ENCODE peak calls at places on chromosomes 13 and 19, in ten cellular contexts. One of them, this sample, is unnamed.

GRCh38 chr13:111961236-111961635 is 105.7 kb upstream of the SOX1 start:
- DNase-seq in uterus: no peak
- DNase-seq in upper lobe of right lung: no peak
- DNase-seq in CD4-positive, alpha-beta memory T cell: no peak
- DNase-seq in Peyer's patch: no peak
- DNase-seq in SK-N-SH: no peak
- DNase-seq in esophagus squamous epithelium: no peak
- DNase-seq in HepG2: no peak
- DNase-seq in lower leg skin: peak; percentile 72
- DNase-seq in left ventricle myocardium inferior: no peak
- DNase-seq in this sample: no peak

GRCh38 chr13:34654203-34654602 is 287.9 kb upstream of the NBEA start:
- DNase-seq in Peyer's patch: no peak
- DNase-seq in uterus: no peak
- DNase-seq in lower leg skin: no peak
- DNase-seq in left ventricle myocardium inferior: no peak
- DNase-seq in CD4-positive, alpha-beta memory T cell: no peak
- DNase-seq in SK-N-SH: no peak
- DNase-seq in upper lobe of right lung: no peak
- DNase-seq in esophagus squamous epithelium: no peak
- DNase-seq in HepG2: no peak
- DNase-seq in this sample: no peak

GRCh38 chr19:5403968-5404640 is 51.1 kb upstream of the ZNRF4 start:
- DNase-seq in upper lobe of right lung: peak; percentile 87
- DNase-seq in HepG2: peak; percentile 63
- DNase-seq in SK-N-SH: no peak
- DNase-seq in esophagus squamous epithelium: no peak
- DNase-seq in lower leg skin: peak; percentile 89
- DNase-seq in CD4-positive, alpha-beta memory T cell: peak; percentile 43
- DNase-seq in uterus: peak; percentile 45
- DNase-seq in Peyer's patch: no peak
- DNase-seq in left ventricle myocardium inferior: peak; percentile 74
- DNase-seq in this sample: no peak

GRCh38 chr13:102045713-102046112 is 356.1 kb downstream of the FGF14 start:
- DNase-seq in CD4-positive, alpha-beta memory T cell: no peak
- DNase-seq in SK-N-SH: no peak
- DNase-seq in esophagus squamous epithelium: no peak
- DNase-seq in uterus: no peak
- DNase-seq in Peyer's patch: no peak
- DNase-seq in left ventricle myocardium inferior: no peak
- DNase-seq in HepG2: no peak
- DNase-seq in upper lobe of right lung: no peak
- DNase-seq in lower leg skin: no peak
- DNase-seq in this sample: no peak

GRCh38 chr19:2089001-2089711 is 7.0 kb downstream of the MOB3A start:
- DNase-seq in HepG2: no peak
- DNase-seq in Peyer's patch: peak; percentile 71
- DNase-seq in CD4-positive, alpha-beta memory T cell: no peak
- DNase-seq in esophagus squamous epithelium: no peak
- DNase-seq in upper lobe of right lung: no peak
- DNase-seq in uterus: no peak
- DNase-seq in left ventricle myocardium inferior: no peak
- DNase-seq in lower leg skin: no peak
- DNase-seq in SK-N-SH: peak; percentile 67
- DNase-seq in this sample: no peak

GRCh38 chr13:23570099-23570926 is at the start of gene TNFRSF19:
- DNase-seq in upper lobe of right lung: no peak
- DNase-seq in SK-N-SH: peak; percentile 80
- DNase-seq in CD4-positive, alpha-beta memory T cell: no peak
- DNase-seq in left ventricle myocardium inferior: peak; percentile 45
- DNase-seq in Peyer's patch: no peak
- DNase-seq in HepG2: peak; percentile 98
- DNase-seq in lower leg skin: no peak
- DNase-seq in uterus: peak; percentile 62
- DNase-seq in esophagus squamous epithelium: no peak
- DNase-seq in this sample: peak; percentile 76

GRCh38 chr13:48304132-48304876 is 753 bp downstream of the RB1 start:
- DNase-seq in HepG2: peak; percentile 30
- DNase-seq in esophagus squamous epithelium: no peak
- DNase-seq in Peyer's patch: peak; percentile 78
- DNase-seq in lower leg skin: peak; percentile 87
- DNase-seq in SK-N-SH: peak; percentile 50
- DNase-seq in CD4-positive, alpha-beta memory T cell: peak; percentile 37
- DNase-seq in upper lobe of right lung: no peak
- DNase-seq in left ventricle myocardium inferior: peak; percentile 36
- DNase-seq in uterus: peak; percentile 38
- DNase-seq in this sample: no peak

GRCh38 chr13:79485014-79485441 is 4.1 kb downstream of the NDFIP2 start:
- DNase-seq in HepG2: peak; percentile 70
- DNase-seq in uterus: no peak
- DNase-seq in esophagus squamous epithelium: no peak
- DNase-seq in Peyer's patch: no peak
- DNase-seq in CD4-positive, alpha-beta memory T cell: no peak
- DNase-seq in left ventricle myocardium inferior: no peak
- DNase-seq in upper lobe of right lung: no peak
- DNase-seq in lower leg skin: no peak
- DNase-seq in SK-N-SH: no peak
- DNase-seq in this sample: no peak

GRCh38 chr13:47545630-47546029 is 455.4 kb downstream of the SUCLA2 start:
- DNase-seq in uterus: no peak
- DNase-seq in lower leg skin: no peak
- DNase-seq in left ventricle myocardium inferior: no peak
- DNase-seq in CD4-positive, alpha-beta memory T cell: no peak
- DNase-seq in esophagus squamous epithelium: no peak
- DNase-seq in upper lobe of right lung: no peak
- DNase-seq in HepG2: no peak
- DNase-seq in Peyer's patch: no peak
- DNase-seq in SK-N-SH: no peak
- DNase-seq in this sample: no peak

GRCh38 chr19:29671393-29672076 is 6.3 kb downstream of the PLEKHF1 start:
- DNase-seq in Peyer's patch: peak; percentile 89
- DNase-seq in upper lobe of right lung: peak; percentile 81
- DNase-seq in uterus: no peak
- DNase-seq in HepG2: peak; percentile 76
- DNase-seq in lower leg skin: peak; percentile 89
- DNase-seq in SK-N-SH: no peak
- DNase-seq in CD4-positive, alpha-beta memory T cell: peak; percentile 87
- DNase-seq in left ventricle myocardium inferior: peak; percentile 68
- DNase-seq in esophagus squamous epithelium: peak; percentile 50
- DNase-seq in this sample: no peak
- H3K4me3 ChIP-seq in Peyer's patch: no peak overlapping the region
- H3K4me3 ChIP-seq in upper lobe of right lung: no peak overlapping the region
- H3K4me3 ChIP-seq in uterus: no peak overlapping the region
- H3K4me3 ChIP-seq in HepG2: no peak overlapping the region
- H3K4me3 ChIP-seq in lower leg skin: no peak overlapping the region
- H3K4me3 ChIP-seq in SK-N-SH: no peak overlapping the region
- H3K4me3 ChIP-seq in CD4-positive, alpha-beta memory T cell: peak overlapping the region; percentile 14
- H3K4me3 ChIP-seq in left ventricle myocardium inferior: peak overlapping the region; percentile 29
- H3K4me3 ChIP-seq in esophagus squamous epithelium: no peak overlapping the region
- H3K4me3 ChIP-seq in this sample: no peak overlapping the region

GRCh38 chr19:18219911-18220631 is 6.2 kb downstream of the PDE4C start:
- DNase-seq in esophagus squamous epithelium: no peak
- DNase-seq in left ventricle myocardium inferior: no peak
- DNase-seq in CD4-positive, alpha-beta memory T cell: no peak
- DNase-seq in SK-N-SH: no peak
- DNase-seq in lower leg skin: no peak
- DNase-seq in Peyer's patch: no peak
- DNase-seq in uterus: no peak
- DNase-seq in HepG2: no peak
- DNase-seq in upper lobe of right lung: no peak
- DNase-seq in this sample: no peak
- H3K4me3 ChIP-seq in esophagus squamous epithelium: no peak overlapping the region
- H3K4me3 ChIP-seq in left ventricle myocardium inferior: no peak overlapping the region
- H3K4me3 ChIP-seq in CD4-positive, alpha-beta memory T cell: no peak overlapping the region
- H3K4me3 ChIP-seq in SK-N-SH: no peak overlapping the region
- H3K4me3 ChIP-seq in lower leg skin: no peak overlapping the region
- H3K4me3 ChIP-seq in Peyer's patch: no peak overlapping the region
- H3K4me3 ChIP-seq in uterus: no peak overlapping the region
- H3K4me3 ChIP-seq in HepG2: no peak overlapping the region
- H3K4me3 ChIP-seq in upper lobe of right lung: no peak overlapping the region
- H3K4me3 ChIP-seq in this sample: no peak overlapping the region

DNA sequence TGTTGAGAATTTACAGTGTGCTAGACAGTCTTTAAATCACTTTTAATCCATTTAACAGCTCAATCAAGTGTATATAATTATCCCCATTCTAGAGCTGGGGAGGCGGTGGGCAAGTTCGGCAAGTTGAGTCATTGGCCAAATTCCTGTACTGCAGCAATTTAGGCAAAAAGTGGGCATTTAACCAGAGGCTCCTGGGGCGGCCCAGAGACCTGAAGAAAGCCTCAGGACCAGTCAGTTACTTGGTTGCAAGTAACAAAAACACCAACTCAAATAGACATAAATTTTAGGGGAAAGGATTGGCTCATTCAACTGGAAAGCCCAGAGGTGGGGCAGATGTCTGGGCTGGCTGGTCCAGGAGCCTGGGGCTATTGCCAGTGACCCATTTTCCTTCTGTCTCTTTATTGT is 97.1 kb downstream of the SIPA1L3 start:
- DNase-seq in CD4-positive, alpha-beta memory T cell: no peak
- DNase-seq in Peyer's patch: no peak
- DNase-seq in SK-N-SH: no peak
- DNase-seq in esophagus squamous epithelium: no peak
- DNase-seq in upper lobe of right lung: no peak
- DNase-seq in HepG2: no peak
- DNase-seq in left ventricle myocardium inferior: no peak
- DNase-seq in uterus: no peak
- DNase-seq in lower leg skin: no peak
- DNase-seq in this sample: no peak
- H3K4me3 ChIP-seq in CD4-positive, alpha-beta memory T cell: no peak overlapping the region
- H3K4me3 ChIP-seq in Peyer's patch: peak overlapping the region; percentile 32
- H3K4me3 ChIP-seq in SK-N-SH: peak overlapping the region; percentile 46
- H3K4me3 ChIP-seq in esophagus squamous epithelium: peak overlapping the region; percentile 62
- H3K4me3 ChIP-seq in upper lobe of right lung: peak overlapping the region; percentile 42
- H3K4me3 ChIP-seq in HepG2: no peak overlapping the region
- H3K4me3 ChIP-seq in left ventricle myocardium inferior: peak overlapping the region; percentile 62
- H3K4me3 ChIP-seq in uterus: peak overlapping the region; percentile 35
- H3K4me3 ChIP-seq in lower leg skin: no peak overlapping the region
- H3K4me3 ChIP-seq in this sample: peak overlapping the region; percentile 49

GRCh38 chr13:51588406-51588949 is 4.2 kb downstream of the WDFY2 start:
- DNase-seq in uterus: no peak
- DNase-seq in HepG2: no peak
- DNase-seq in esophagus squamous epithelium: no peak
- DNase-seq in CD4-positive, alpha-beta memory T cell: no peak
- DNase-seq in Peyer's patch: no peak
- DNase-seq in SK-N-SH: no peak
- DNase-seq in upper lobe of right lung: no peak
- DNase-seq in lower leg skin: no peak
- DNase-seq in left ventricle myocardium inferior: no peak
- DNase-seq in this sample: no peak
- H3K4me3 ChIP-seq in uterus: no peak overlapping the region
- H3K4me3 ChIP-seq in HepG2: no peak overlapping the region
- H3K4me3 ChIP-seq in esophagus squamous epithelium: no peak overlapping the region
- H3K4me3 ChIP-seq in CD4-positive, alpha-beta memory T cell: no peak overlapping the region
- H3K4me3 ChIP-seq in Peyer's patch: no peak overlapping the region
- H3K4me3 ChIP-seq in SK-N-SH: no peak overlapping the region
- H3K4me3 ChIP-seq in upper lobe of right lung: no peak overlapping the region
- H3K4me3 ChIP-seq in lower leg skin: no peak overlapping the region
- H3K4me3 ChIP-seq in left ventricle myocardium inferior: no peak overlapping the region
- H3K4me3 ChIP-seq in this sample: no peak overlapping the region

GRCh38 chr19:49427339-49427738 is 2.2 kb downstream of the GFY start:
- DNase-seq in esophagus squamous epithelium: no peak
- DNase-seq in upper lobe of right lung: no peak
- DNase-seq in SK-N-SH: no peak
- DNase-seq in left ventricle myocardium inferior: no peak
- DNase-seq in CD4-positive, alpha-beta memory T cell: no peak
- DNase-seq in Peyer's patch: no peak
- DNase-seq in lower leg skin: no peak
- DNase-seq in uterus: no peak
- DNase-seq in HepG2: no peak
- DNase-seq in this sample: no peak
- H3K4me3 ChIP-seq in esophagus squamous epithelium: no peak overlapping the region
- H3K4me3 ChIP-seq in upper lobe of right lung: no peak overlapping the region
- H3K4me3 ChIP-seq in SK-N-SH: no peak overlapping the region
- H3K4me3 ChIP-seq in left ventricle myocardium inferior: no peak overlapping the region
- H3K4me3 ChIP-seq in CD4-positive, alpha-beta memory T cell: no peak overlapping the region
- H3K4me3 ChIP-seq in Peyer's patch: no peak overlapping the region
- H3K4me3 ChIP-seq in lower leg skin: no peak overlapping the region
- H3K4me3 ChIP-seq in uterus: no peak overlapping the region
- H3K4me3 ChIP-seq in HepG2: no peak overlapping the region
- H3K4me3 ChIP-seq in this sample: no peak overlapping the region

GRCh38 chr13:73984949-73985691 is 149.1 kb downstream of the KLF12 start:
- DNase-seq in SK-N-SH: no peak
- DNase-seq in HepG2: no peak
- DNase-seq in uterus: no peak
- DNase-seq in Peyer's patch: peak; percentile 37
- DNase-seq in lower leg skin: no peak
- DNase-seq in CD4-positive, alpha-beta memory T cell: peak; percentile 87
- DNase-seq in esophagus squamous epithelium: no peak
- DNase-seq in upper lobe of right lung: peak; percentile 68
- DNase-seq in left ventricle myocardium inferior: peak; percentile 17
- DNase-seq in this sample: no peak

GRCh38 chr13:73989244-73989843 is 144.9 kb downstream of the KLF12 start:
- DNase-seq in Peyer's patch: no peak
- DNase-seq in uterus: no peak
- DNase-seq in upper lobe of right lung: no peak
- DNase-seq in esophagus squamous epithelium: no peak
- DNase-seq in lower leg skin: no peak
- DNase-seq in left ventricle myocardium inferior: no peak
- DNase-seq in SK-N-SH: no peak
- DNase-seq in HepG2: no peak
- DNase-seq in CD4-positive, alpha-beta memory T cell: no peak
- DNase-seq in this sample: no peak

GRCh38 chr13:73984201-73984600 is 150.0 kb downstream of the KLF12 start:
- DNase-seq in esophagus squamous epithelium: no peak
- DNase-seq in left ventricle myocardium inferior: peak; percentile 38
- DNase-seq in upper lobe of right lung: peak; percentile 52
- DNase-seq in HepG2: no peak
- DNase-seq in lower leg skin: no peak
- DNase-seq in Peyer's patch: no peak
- DNase-seq in uterus: no peak
- DNase-seq in CD4-positive, alpha-beta memory T cell: no peak
- DNase-seq in SK-N-SH: no peak
- DNase-seq in this sample: no peak

GRCh38 chr13:73985789-73986188 is 148.4 kb downstream of the KLF12 start:
- DNase-seq in SK-N-SH: no peak
- DNase-seq in upper lobe of right lung: no peak
- DNase-seq in CD4-positive, alpha-beta memory T cell: peak; percentile 30
- DNase-seq in left ventricle myocardium inferior: no peak
- DNase-seq in esophagus squamous epithelium: no peak
- DNase-seq in lower leg skin: no peak
- DNase-seq in Peyer's patch: no peak
- DNase-seq in uterus: no peak
- DNase-seq in HepG2: no peak
- DNase-seq in this sample: no peak

DNA sequence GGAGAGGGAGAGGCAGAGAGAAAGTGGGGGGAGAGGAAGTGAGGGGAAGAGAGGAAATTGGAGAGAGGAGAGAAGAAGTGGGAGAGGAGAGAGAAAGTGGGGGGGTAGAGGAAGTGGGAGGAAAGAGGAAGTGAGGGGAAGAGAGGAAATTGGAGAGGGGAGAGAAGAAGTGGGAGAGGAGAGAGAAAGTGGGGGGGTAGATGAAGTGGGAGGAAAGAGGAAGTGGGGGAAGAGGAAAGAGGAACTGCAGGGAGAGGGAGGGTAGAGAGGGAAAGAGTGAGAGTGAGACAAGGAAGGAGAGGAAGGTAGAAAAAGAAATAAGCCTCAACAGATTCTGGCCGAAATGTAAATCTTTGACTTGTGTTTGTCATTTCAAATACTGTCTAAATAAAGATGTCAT is 146.6 kb downstream of the KLF12 start:
- DNase-seq in left ventricle myocardium inferior: no peak
- DNase-seq in esophagus squamous epithelium: no peak
- DNase-seq in CD4-positive, alpha-beta memory T cell: no peak
- DNase-seq in Peyer's patch: no peak
- DNase-seq in lower leg skin: no peak
- DNase-seq in upper lobe of right lung: no peak
- DNase-seq in uterus: no peak
- DNase-seq in HepG2: no peak
- DNase-seq in SK-N-SH: no peak
- DNase-seq in this sample: no peak
- H3K4me3 ChIP-seq in left ventricle myocardium inferior: no peak overlapping the region
- H3K4me3 ChIP-seq in esophagus squamous epithelium: no peak overlapping the region
- H3K4me3 ChIP-seq in CD4-positive, alpha-beta memory T cell: no peak overlapping the region
- H3K4me3 ChIP-seq in Peyer's patch: no peak overlapping the region
- H3K4me3 ChIP-seq in lower leg skin: no peak overlapping the region
- H3K4me3 ChIP-seq in upper lobe of right lung: no peak overlapping the region
- H3K4me3 ChIP-seq in uterus: no peak overlapping the region
- H3K4me3 ChIP-seq in HepG2: no peak overlapping the region
- H3K4me3 ChIP-seq in SK-N-SH: no peak overlapping the region
- H3K4me3 ChIP-seq in this sample: no peak overlapping the region

This sample was measured in right atrium auricular region.